ENCODE peak calls at places on chromosome 5, in seven cellular contexts. O is stomach, G is H1, I is suprapubic skin, J is K562, B is SK-N-SH, E is transverse colon. A is an unnamed sample.

GRCh38 chr5:141694479-141694878 is 12.4 kb upstream of the ARAP3 start:
- DNase-seq in O (no peak), G (no peak), I (no peak), J (no peak), B (no peak), E (no peak), A (no peak)

GRCh38 chr5:141709704-141710267 is 27.8 kb upstream of the ARAP3 start:
- DNase-seq in O (no peak), G (no peak), I (no peak), J (no peak), B (no peak), E (no peak), A (no peak)

GRCh38 chr5:134101686-134102439 is 12.6 kb upstream of the TCF7 start:
- DNase-seq in O (peak), G (peak), I (no peak), J (peak), B (peak), E (peak), A (peak)

GRCh38 chr5:180194410-180195345 is 14.3 kb downstream of the RASGEF1C start:
- DNase-seq in O (no peak), G (no peak), I (peak), J (no peak), B (no peak), E (no peak), A (no peak)

GRCh38 chr5:115396698-115397097 is 100.2 kb upstream of the CCDC112 start:
- DNase-seq in O (no peak), G (no peak), I (no peak), J (no peak), B (no peak), E (no peak), A (no peak)

GRCh38 chr5:158079097-158079496 is 220.2 kb upstream of the CLINT1 start:
- DNase-seq in O (no peak), G (no peak), I (no peak), J (no peak), B (no peak), E (no peak), A (no peak)

GRCh38 chr5:108148715-108149139 is 233.2 kb downstream of the FBXL17 start:
- DNase-seq in O (no peak), G (no peak), I (no peak), J (no peak), B (peak), E (no peak), A (no peak)

GRCh38 chr5:54889826-54890225 is 95.6 kb downstream of the ESM1 start:
- DNase-seq in O (no peak), G (no peak), I (no peak), J (no peak), B (no peak), E (no peak), A (no peak)

GRCh38 chr5:86596476-86596875 is 21.3 kb upstream of the COX7C start:
- DNase-seq in O (no peak), G (no peak), I (no peak), J (no peak), B (no peak), E (no peak), A (no peak)

GRCh38 chr5:54902817-54903473 is 82.4 kb downstream of the ESM1 start:
- DNase-seq in O (no peak), G (no peak), I (no peak), J (no peak), B (no peak), E (peak), A (no peak)

GRCh38 chr5:10629661-10630060 is 65.8 kb downstream of the ANKRD33B start:
- DNase-seq in O (no peak), G (no peak), I (no peak), J (no peak), B (no peak), E (no peak), A (no peak)

GRCh38 chr5:10632110-10632903 is 68.4 kb downstream of the ANKRD33B start:
- DNase-seq in O (no peak), G (no peak), I (no peak), J (no peak), B (no peak), E (peak), A (no peak)

GRCh38 chr5:10631597-10631996 is 67.7 kb downstream of the ANKRD33B start:
- DNase-seq in O (no peak), G (no peak), I (no peak), J (no peak), B (no peak), E (no peak), A (no peak)

GRCh38 chr5:10628601-10629000 is 64.7 kb downstream of the ANKRD33B start:
- DNase-seq in O (no peak), G (no peak), I (no peak), J (no peak), B (no peak), E (no peak), A (no peak)

GRCh38 chr5:10630126-10630525 is 66.3 kb downstream of the ANKRD33B start:
- DNase-seq in O (no peak), G (no peak), I (no peak), J (no peak), B (no peak), E (no peak), A (no peak)
- TF ChIP-seq POLR2AphosphoS5 in O (no peak), G (no peak), I (no peak), J (no peak), B (no peak), E (no peak), A (no peak)

GRCh38 chr5:509632-510185 is 14.5 kb downstream of the SLC9A3 start:
- DNase-seq in O (no peak), G (no peak), I (no peak), J (no peak), B (no peak), E (no peak), A (no peak)

GRCh38 chr5:501833-502184 is 22.4 kb downstream of the SLC9A3 start:
- DNase-seq in O (no peak), G (no peak), I (no peak), J (no peak), B (no peak), E (no peak), A (no peak)

GRCh38 chr5:504326-505148 is 19.7 kb downstream of the SLC9A3 start:
- DNase-seq in O (no peak), G (no peak), I (no peak), J (no peak), B (peak), E (no peak), A (peak)

GRCh38 chr5:502325-503079 is 21.7 kb downstream of the SLC9A3 start:
- DNase-seq in O (no peak), G (no peak), I (no peak), J (no peak), B (no peak), E (no peak), A (no peak)

DNA sequence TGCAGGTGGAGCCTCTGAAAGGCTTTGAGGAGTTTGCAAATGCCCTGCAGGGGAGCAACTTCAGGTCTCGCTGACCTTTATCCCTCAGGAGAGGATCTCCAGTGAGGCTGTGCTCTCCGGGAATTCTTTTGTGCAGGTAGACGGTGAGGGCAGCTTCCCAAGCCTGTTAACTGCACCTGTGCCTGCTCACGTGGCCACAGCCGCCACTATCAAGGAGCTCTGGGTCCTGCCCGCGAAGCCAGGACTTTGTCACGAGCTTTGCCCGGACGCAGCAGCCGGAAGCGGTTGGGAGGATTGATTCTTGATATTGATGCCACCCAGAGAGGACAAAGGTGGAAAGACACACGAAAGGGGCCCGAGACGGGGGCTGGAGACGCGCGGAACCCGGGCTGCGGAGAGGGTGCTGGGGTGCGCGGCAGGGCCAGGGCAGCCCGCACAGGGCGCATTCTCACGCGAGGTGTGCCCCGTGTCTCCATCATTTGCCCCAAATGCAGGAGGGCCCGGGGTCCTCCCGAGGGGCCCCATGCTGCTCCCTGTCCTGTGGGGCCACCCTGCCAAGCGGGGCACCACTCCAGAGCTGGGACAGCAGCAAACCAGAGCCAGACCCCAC is 18.2 kb downstream of the SLC9A3 start:
- DNase-seq in O (peak), G (no peak), I (no peak), J (no peak), B (no peak), E (peak), A (no peak)
- TF ChIP-seq EP300 in O (no peak), G (no peak), I (no peak), J (no peak), B (no peak), E (no peak), A (no peak)

DNA sequence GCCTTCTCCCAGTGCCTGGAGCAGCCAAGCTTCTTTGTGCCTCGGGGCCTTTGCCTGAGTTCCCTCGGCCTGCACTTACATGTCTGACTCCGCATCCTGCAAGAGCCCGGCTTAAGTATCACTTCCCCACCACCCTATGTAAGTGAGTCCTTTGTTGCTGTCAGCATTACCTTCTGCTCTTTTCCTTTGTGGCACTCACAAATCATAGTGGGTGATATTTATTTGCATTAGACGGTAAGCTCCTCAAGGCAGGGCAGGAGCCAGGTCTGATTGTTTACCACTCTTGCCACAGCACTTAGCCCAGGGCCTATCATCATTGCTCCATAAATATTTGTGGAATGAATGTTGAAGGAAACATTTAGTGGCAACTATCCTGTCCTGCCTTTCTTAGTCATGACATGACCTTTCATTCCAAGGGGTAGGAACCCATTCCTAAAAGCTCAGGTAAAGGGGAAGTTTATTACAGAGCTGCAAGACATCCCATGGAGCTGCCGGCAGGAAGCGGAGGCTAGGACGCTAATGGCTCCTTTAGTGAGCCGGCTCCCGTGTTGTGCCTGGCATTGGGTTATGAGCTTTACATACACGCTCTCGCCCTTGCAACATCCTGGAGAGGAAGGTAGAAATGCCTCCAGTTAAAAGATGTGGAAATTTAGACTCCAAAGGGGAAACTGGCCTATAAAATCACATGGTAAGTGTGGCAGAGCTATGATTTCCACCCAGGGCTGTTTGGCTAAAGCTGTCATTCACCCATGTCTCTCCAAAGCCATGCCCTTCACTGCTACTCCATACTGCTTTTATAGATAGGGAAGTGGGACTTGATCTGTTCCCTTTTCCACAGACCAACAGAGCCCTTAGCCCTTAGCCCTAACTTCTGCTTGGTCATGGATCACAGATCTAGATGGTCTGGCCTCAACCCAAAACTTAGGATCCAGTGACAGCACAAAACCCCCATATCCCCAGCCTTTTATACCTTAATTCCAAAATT is 5.0 kb downstream of the GM2A start:
- DNase-seq in O (no peak), G (no peak), I (no peak), J (no peak), B (no peak), E (peak), A (peak)
- TF ChIP-seq POLR2AphosphoS5 in O (no peak), G (no peak), I (no peak), J (no peak), B (no peak), E (no peak), A (no peak)

DNA sequence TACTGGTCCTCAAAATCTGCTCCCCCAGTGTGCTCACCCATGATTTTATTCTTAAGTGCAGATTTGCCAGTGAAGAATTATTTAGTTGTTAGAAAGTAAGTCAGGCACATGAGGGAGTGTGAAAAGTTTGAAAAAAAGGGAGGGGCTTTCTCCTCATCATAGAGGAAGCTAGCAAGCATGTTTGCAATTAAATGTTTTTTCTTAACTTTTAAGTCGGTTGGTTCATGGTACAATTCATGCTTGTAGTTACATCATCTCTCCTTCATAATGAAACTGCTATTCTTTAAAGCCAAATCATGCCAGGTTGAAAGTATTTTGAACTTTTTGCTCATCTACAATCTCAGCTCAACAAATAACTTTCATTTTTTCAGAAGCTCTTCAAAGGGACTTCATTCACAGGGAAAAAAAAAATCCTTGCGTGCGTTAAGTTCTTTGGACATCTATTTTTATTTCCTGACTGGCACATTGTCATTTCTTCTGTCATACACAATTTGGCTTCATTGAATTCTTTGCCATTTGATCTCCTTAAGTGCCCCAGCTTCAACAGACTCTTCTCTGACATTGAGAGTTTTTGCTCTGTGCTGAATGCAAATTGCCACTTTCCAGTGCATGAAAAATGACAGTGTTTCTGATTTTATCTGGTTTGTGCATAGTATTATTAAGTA is 456.9 kb downstream of the TMEM232 start:
- DNase-seq in O (no peak), G (no peak), I (no peak), J (no peak), B (no peak), E (no peak), A (no peak)
- TF ChIP-seq EP300 in O (no peak), G (no peak), I (no peak), J (no peak), B (no peak), E (no peak), A (no peak)

GRCh38 chr5:177212242-177212641 is 78.7 kb downstream of the NSD1 start:
- DNase-seq in O (no peak), G (no peak), I (no peak), J (no peak), B (no peak), E (no peak), A (no peak)
- TF ChIP-seq POLR2AphosphoS5 in O (no peak), G (no peak), I (no peak), J (no peak), B (no peak), E (no peak), A (no peak)

A was measured in upper lobe of left lung.